ENCODE peak calls at places on chromosome 4, in six cellular contexts. Y is uterus; C is suprapubic skin; E is neural progenitor cell; V is pancreas; O is CD8-positive, alpha-beta T cell. F is an unnamed sample. For H3K9me3, the result is how much of the 10 kb centered on the place peaks cover.

GRCh38 chr4:3107271-3108185 is 33.0 kb downstream of the HTT start:
- DNase-seq in Y (no peak), C (no peak), E (no peak), V (no peak), O (no peak), F (no peak)

GRCh38 chr4:30719363-30720020 is 677 bp upstream of the PCDH7 start:
- DNase-seq in Y (peak), C (no peak), E (peak), V (no peak), O (no peak), F (peak)

GRCh38 chr4:47972181-47972580 is 44.3 kb downstream of the CNGA1 start:
- DNase-seq in Y (no peak), C (no peak), E (no peak), V (no peak), O (no peak), F (no peak)

GRCh38 chr4:107243141-107243779 is 207.1 kb upstream of the DKK2 start:
- DNase-seq in Y (peak), C (peak), E (no peak), V (no peak), O (no peak), F (no peak)

GRCh38 chr4:149784018-149784417 is 31.6 kb downstream of the IQCM start:
- DNase-seq in Y (no peak), C (no peak), E (no peak), V (no peak), O (no peak), F (no peak)

GRCh38 chr4:100789991-100790390 is 272.2 kb upstream of the EMCN start:
- DNase-seq in Y (no peak), C (no peak), E (no peak), V (no peak), O (no peak), F (no peak)

GRCh38 chr4:18937080-18937479 is 915.5 kb upstream of the LCORL start:
- DNase-seq in Y (no peak), C (no peak), E (no peak), V (no peak), O (no peak), F (no peak)

GRCh38 chr4:143355540-143356217 is 19.0 kb downstream of the GAB1 start:
- DNase-seq in Y (no peak), C (no peak), E (no peak), V (no peak), O (no peak), F (no peak)

GRCh38 chr4:83118869-83119268 is 4.3 kb upstream of the PLAC8 start:
- DNase-seq in Y (no peak), C (no peak), E (no peak), V (no peak), O (no peak), F (no peak)

GRCh38 chr4:89000844-89001360 is 56.1 kb downstream of the FAM13A start:
- DNase-seq in Y (no peak), C (no peak), E (no peak), V (peak), O (no peak), F (no peak)

GRCh38 chr4:27921236-27921635 is 1060.6 kb downstream of the STIM2 start:
- DNase-seq in Y (no peak), C (no peak), E (no peak), V (no peak), O (no peak), F (no peak)

GRCh38 chr4:2797545-2798305 is 4.8 kb downstream of the SH3BP2 start:
- DNase-seq in Y (no peak), C (peak), E (peak), V (peak), O (peak), F (no peak)

GRCh38 chr4:83109480-83110221 is 4.9 kb downstream of the PLAC8 start:
- DNase-seq in Y (peak), C (peak), E (peak), V (peak), O (peak), F (peak)

DNA sequence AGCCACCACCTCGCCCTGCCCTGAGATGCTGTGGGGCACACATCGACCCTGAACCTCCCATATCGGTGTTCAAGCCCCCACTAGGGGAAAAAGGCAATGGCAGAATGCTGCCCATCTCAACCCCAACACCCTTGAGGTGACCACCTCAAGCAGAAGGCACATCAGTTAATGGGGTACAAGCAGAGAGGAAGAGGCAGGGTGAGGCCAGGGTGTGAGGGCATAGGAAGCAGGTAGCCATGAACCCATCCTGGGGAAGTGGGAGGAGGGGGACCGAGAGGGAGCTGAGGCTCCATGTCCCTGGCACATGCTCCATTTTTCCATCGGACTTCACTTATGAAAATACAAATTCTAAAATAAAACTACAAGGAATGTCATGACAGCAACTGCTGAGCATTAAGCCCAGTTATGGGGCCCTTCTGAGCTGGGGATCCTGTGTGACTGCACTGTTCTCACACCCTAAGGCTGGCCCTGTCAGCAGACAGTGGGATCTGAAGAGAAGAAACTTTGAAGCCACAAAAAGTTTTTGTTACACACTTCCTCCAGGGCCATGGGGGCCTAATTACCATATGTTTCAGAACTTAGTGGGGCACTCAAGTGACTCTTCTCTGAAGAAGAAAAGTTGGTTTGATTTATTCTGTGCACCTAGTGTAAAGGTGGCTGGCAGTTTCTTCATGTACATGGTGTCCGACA is 68.2 kb upstream of the FAM241A start:
- DNase-seq in Y (no peak), C (no peak), E (no peak), V (no peak), O (no peak), F (no peak)
- H3K9me3 ChIP-seq in Y (under half), C (under half), E (under half), V (under half), O (under half), F (under half)

GRCh38 chr4:256492-256891 is 48.8 kb downstream of the ZNF732 start:
- DNase-seq in Y (no peak), C (no peak), E (no peak), V (no peak), O (no peak), F (no peak)
- H3K9me3 ChIP-seq in Y (under half), C (half or more), E (half or more), V (under half), O (under half), F (under half)

GRCh38 chr4:98467627-98468072 is 190.8 kb downstream of the TSPAN5 start:
- DNase-seq in Y (peak), C (peak), E (peak), V (peak), O (peak), F (peak)
- H3K9me3 ChIP-seq in Y (under half), C (under half), E (under half), V (under half), O (under half), F (under half)

GRCh38 chr4:10762541-10762940 is 78.0 kb upstream of the CLNK start:
- DNase-seq in Y (no peak), C (no peak), E (peak), V (no peak), O (no peak), F (no peak)
- H3K9me3 ChIP-seq in Y (under half), C (under half), E (under half), V (under half), O (under half), F (under half)